ENCODE peak calls at places on chromosomes 16 and 17, in seven cellular contexts. U, G, D, O, R, J and S are unnamed samples.

GRCh38 chr16:88880226-88881051 is 14.0 kb upstream of the PABPN1L start:
- DNase-seq in J (no peak), R (no peak), D (no peak), O (no peak), G (no peak), U (no peak), S (no peak)

GRCh38 chr16:57534881-57535658 is 1.3 kb downstream of the CCDC102A start:
- DNase-seq in J (peak), D (peak), U (no peak), R (peak), G (no peak), O (no peak), S (no peak)

GRCh38 chr17:5667871-5668270 is 83.6 kb upstream of the NLRP1 start:
- DNase-seq in R (no peak), J (no peak), U (no peak), G (peak), O (no peak), D (no peak), S (no peak)

GRCh38 chr17:81866440-81867122 is 4.6 kb downstream of the ARHGDIA start:
- DNase-seq in R (no peak), G (no peak), O (no peak), D (no peak), J (no peak), U (no peak), S (no peak)

GRCh38 chr17:1577186-1577585 is 14.6 kb upstream of the PITPNA start:
- DNase-seq in J (peak), U (peak), R (no peak), G (no peak), D (peak), O (no peak), S (no peak)

GRCh38 chr16:24430937-24431760 is 108.2 kb upstream of the RBBP6 start:
- DNase-seq in R (no peak), O (no peak), G (no peak), J (no peak), D (no peak), U (no peak), S (no peak)

GRCh38 chr16:25176136-25176535 is 40.6 kb upstream of the AQP8 start:
- DNase-seq in R (no peak), U (no peak), D (no peak), J (no peak), O (no peak), G (no peak), S (no peak)

GRCh38 chr17:67221062-67221998 is 23.7 kb downstream of the HELZ start:
- DNase-seq in D (no peak), J (no peak), O (no peak), U (no peak), G (peak), R (peak), S (no peak)

GRCh38 chr16:86836503-86837125 is 258.3 kb downstream of the FOXL1 start:
- DNase-seq in R (no peak), G (no peak), O (no peak), U (no peak), D (no peak), J (no peak), S (no peak)

GRCh38 chr16:71709231-71709781 is 15.2 kb downstream of the PHLPP2 start:
- DNase-seq in D (no peak), U (no peak), G (no peak), J (no peak), R (no peak), O (no peak), S (no peak)

GRCh38 chr16:85270365-85270764 is 158.1 kb upstream of the CIBAR2 start:
- DNase-seq in J (no peak), R (no peak), D (no peak), U (no peak), O (no peak), G (no peak), S (no peak)

GRCh38 chr17:50661795-50662391 is 27.2 kb downstream of the ABCC3 start:
- DNase-seq in G (no peak), D (peak), J (peak), U (no peak), R (no peak), O (no peak), S (no peak)

GRCh38 chr17:64358261-64358788 is 32.3 kb downstream of the PECAM1 start:
- DNase-seq in J (no peak), U (no peak), D (no peak), R (no peak), O (no peak), G (peak), S (peak)

GRCh38 chr17:7213895-7214299 is 5.7 kb downstream of the DLG4 start:
- DNase-seq in G (peak), R (peak), U (peak), J (peak), O (peak), D (peak), S (no peak)

GRCh38 chr17:38885044-38885727 is 15.3 kb downstream of the LASP1 start:
- DNase-seq in U (no peak), D (no peak), O (no peak), R (no peak), G (no peak), J (no peak), S (no peak)